ENCODE peak calls at places on chromosomes 7 and 10, in four cellular contexts. S is K562, F is GM12878, W is HL-60. R is an unnamed sample.

GRCh38 chr10:26799342-26799741 is 61.4 kb downstream of the ABI1 start:
- DNase-seq in F (peak; percentile 60), W (no peak), S (no peak), R (no peak)

GRCh38 chr7:35729966-35730345 is 35.0 kb upstream of the HERPUD2 start:
- DNase-seq in F (no peak), W (no peak), S (no peak), R (no peak)

GRCh38 chr10:103463456-103463855 is 4.8 kb upstream of the CALHM1 start:
- DNase-seq in F (no peak), W (no peak), S (no peak), R (no peak)

GRCh38 chr7:87852306-87852705 is 23.9 kb downstream of the SLC25A40 start:
- DNase-seq in S (no peak), W (no peak), F (no peak), R (no peak)

GRCh38 chr7:78563186-78563585 is 764.6 kb downstream of the PHTF2 start:
- DNase-seq in S (no peak), F (no peak), W (no peak), R (no peak)

GRCh38 chr10:5746197-5746596 is 61.6 kb downstream of the TASOR2 start:
- DNase-seq in S (no peak), F (no peak), W (no peak), R (no peak)

GRCh38 chr7:42493436-42494198 is 256.6 kb upstream of the GLI3 start:
- DNase-seq in F (no peak), W (no peak), S (peak; percentile 45), R (no peak)

GRCh38 chr10:68154211-68154497 is 44.9 kb downstream of the MYPN start:
- DNase-seq in S (no peak), W (no peak), F (no peak), R (no peak)

GRCh38 chr10:123809632-123810031 is 82.0 kb downstream of the CPXM2 start:
- DNase-seq in W (no peak), S (no peak), F (no peak), R (no peak)

GRCh38 chr10:8058274-8059111 is 4.0 kb downstream of the GATA3 start:
- DNase-seq in F (no peak), S (no peak), W (no peak), R (no peak)

GRCh38 chr7:110157631-110158362 is 933.1 kb upstream of the LRRN3 start:
- DNase-seq in F (no peak), S (no peak), W (no peak), R (no peak)

GRCh38 chr7:97218767-97219166 is 101.3 kb downstream of the SDHAF3 start:
- DNase-seq in S (no peak), W (no peak), F (no peak), R (no peak)

GRCh38 chr10:72223743-72224101 is 7.6 kb upstream of the ASCC1 start:
- DNase-seq in S (no peak), F (no peak), W (no peak), R (no peak)

GRCh38 chr7:132243463-132243862 is 332.8 kb downstream of the PLXNA4 start:
- DNase-seq in S (no peak), F (no peak), W (no peak), R (no peak)

GRCh38 chr10:34575882-34576281 is 239.2 kb downstream of the PARD3 start:
- DNase-seq in S (no peak), F (no peak), W (no peak), R (no peak)

GRCh38 chr7:74115326-74115725 is 31.7 kb downstream of the LIMK1 start:
- DNase-seq in W (no peak), S (no peak), F (no peak), R (no peak)

GRCh38 chr7:84674236-84674913 is 479.8 kb upstream of the SEMA3A start:
- DNase-seq in S (no peak), F (no peak), W (no peak), R (no peak)

GRCh38 chr7:123961731-123962130 is 36.7 kb downstream of the SPAM1 start:
- DNase-seq in W (no peak), F (no peak), S (no peak), R (no peak)

GRCh38 chr10:17430647-17431355 is 23.6 kb downstream of the ST8SIA6 start:
- DNase-seq in F (no peak), W (no peak), S (peak; percentile 89), R (no peak)

GRCh38 chr7:153382591-153383225 is 623.2 kb downstream of the ACTR3B start:
- DNase-seq in S (no peak), W (no peak), F (no peak), R (no peak)

GRCh38 chr10:60155945-60156683 is 233.6 kb downstream of the ANK3 start:
- DNase-seq in F (no peak), S (no peak), W (no peak), R (no peak)

GRCh38 chr7:128459394-128459878 is 3.8 kb downstream of the HILPDA start:
- DNase-seq in S (peak; percentile 85), F (peak; percentile 57), W (peak; percentile 78), R (no peak)

GRCh38 chr10:124168581-124168980 is 75.2 kb upstream of the CHST15 start:
- DNase-seq in W (no peak), S (no peak), F (no peak), R (no peak)

GRCh38 chr7:159008055-159008405 is 136.6 kb downstream of the VIPR2 start:
- DNase-seq in W (no peak), F (no peak), S (no peak), R (no peak)

GRCh38 chr7:12557282-12557681 is 13.2 kb upstream of the SCIN start:
- DNase-seq in S (no peak), W (no peak), F (no peak), R (no peak)

GRCh38 chr7:137978464-137979237 is 23.2 kb downstream of the CREB3L2 start:
- DNase-seq in W (no peak), F (no peak), S (peak; percentile 83), R (no peak)

GRCh38 chr10:30241422-30242110 is 107.5 kb downstream of the MTPAP start:
- DNase-seq in F (no peak), S (no peak), W (no peak), R (no peak)

GRCh38 chr10:101974091-101974799 is 81.7 kb downstream of the ARMH3 start:
- DNase-seq in F (no peak), S (no peak), W (no peak), R (no peak)

GRCh38 chr10:96541921-96542320 is 28.2 kb upstream of the TLL2 start:
- DNase-seq in F (no peak), W (no peak), S (no peak), R (no peak)

GRCh38 chr7:86708334-86708733 is 64.6 kb downstream of the GRM3 start:
- DNase-seq in S (no peak), F (no peak), W (no peak), R (no peak)

GRCh38 chr7:2945171-2945570 is 98.5 kb downstream of the CARD11 start:
- DNase-seq in S (no peak), F (no peak), W (no peak), R (no peak)
- TF ChIP-seq SPI1 in S (no peak), F (no peak), W (no peak), R (no peak)

DNA sequence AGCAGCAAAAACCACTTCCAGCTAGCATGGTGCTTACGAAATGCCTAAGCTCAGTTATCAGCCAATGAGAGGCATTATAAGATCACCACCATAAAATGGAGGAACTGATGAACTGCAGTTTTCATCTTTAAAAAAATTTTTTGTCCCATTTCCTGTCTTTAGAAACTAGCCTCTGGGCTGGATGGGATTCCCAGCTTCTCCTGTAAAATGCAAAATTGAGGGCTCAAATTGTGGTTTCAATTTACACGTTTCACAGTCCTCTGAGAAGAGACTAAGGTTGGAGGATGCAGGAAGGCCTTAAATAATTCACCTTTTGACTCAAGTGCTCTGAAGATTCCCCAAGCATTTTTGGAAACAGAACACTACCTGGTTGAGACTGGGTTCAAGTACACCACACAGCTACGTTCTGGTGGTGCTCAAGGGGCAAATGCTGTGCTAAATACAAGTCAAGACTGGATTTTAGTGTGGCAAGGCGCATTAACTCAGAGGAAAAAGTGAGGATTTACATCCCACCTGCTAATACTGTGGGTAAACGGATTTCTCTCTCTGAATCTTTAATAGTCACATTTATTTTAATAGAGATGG is 948 bp downstream of the ZNF25 start:
- DNase-seq in W (no peak), S (peak; percentile 21), F (no peak), R (no peak)
- TF ChIP-seq SPI1 in W (no peak), S (no peak), F (no peak), R (peak; percentile 3)

DNA sequence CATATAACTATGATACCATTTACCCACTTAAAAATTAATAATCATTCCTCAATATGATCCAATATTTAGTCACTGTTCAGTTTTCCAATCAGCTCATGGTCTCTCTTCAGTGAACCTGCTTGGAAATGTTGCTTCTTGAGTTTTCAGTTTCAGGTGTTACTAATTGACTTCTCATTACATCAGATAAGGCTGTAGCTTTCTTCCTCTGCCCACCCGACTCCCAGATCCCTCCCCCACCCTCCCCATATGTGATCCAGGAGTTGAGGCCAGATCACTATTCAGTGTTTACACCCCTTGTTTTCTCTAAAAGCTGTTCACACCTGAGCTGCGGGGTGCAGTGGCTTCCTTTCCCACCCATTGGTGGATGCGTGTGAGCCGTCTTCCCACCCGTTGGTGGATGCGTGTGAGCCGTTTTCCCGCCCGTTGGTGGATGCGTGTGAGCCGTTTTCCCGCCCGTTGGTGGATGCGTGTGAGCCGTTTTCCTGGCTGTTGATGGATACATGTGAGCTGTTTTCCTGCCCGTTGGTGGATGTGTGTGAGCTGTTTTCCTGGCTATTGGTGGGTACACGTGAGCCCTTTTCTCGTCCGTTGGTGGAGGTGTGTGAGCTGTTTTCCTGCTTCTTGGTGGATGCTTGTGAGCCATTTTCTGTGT is 3.2 kb upstream of the MTG1 start:
- DNase-seq in S (no peak), W (no peak), F (no peak), R (no peak)
- TF ChIP-seq SPI1 in S (no peak), W (no peak), F (no peak), R (no peak)

GRCh38 chr10:37448161-37448560 is 322.8 kb downstream of the ANKRD30A start:
- DNase-seq in W (no peak), F (no peak), S (no peak), R (no peak)
- TF ChIP-seq SPI1 in W (no peak), F (no peak), S (no peak), R (no peak)

DNA sequence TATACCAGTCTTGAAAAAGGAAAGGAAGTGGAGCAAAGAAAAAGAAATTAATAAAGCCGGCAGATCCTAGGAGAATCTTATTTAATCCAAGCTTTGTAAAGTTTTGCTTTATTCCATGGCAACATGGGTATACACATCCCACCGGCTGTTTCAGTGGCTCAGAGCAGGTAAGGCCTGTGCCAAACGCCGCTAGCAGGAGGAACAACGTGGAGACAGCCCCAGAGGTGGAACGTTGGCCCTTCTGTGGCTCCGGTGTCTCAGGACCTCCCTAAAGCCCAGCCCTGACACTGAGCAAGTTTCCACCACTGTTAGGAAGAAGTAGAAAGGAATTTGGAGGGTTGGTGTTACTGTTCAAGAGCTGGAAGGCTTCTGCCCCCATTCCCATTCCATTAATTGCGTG is 52.0 kb downstream of the EGFR start:
- DNase-seq in S (no peak), W (no peak), F (no peak), R (no peak)
- TF ChIP-seq SPI1 in S (no peak), W (no peak), F (no peak), R (no peak)

DNA sequence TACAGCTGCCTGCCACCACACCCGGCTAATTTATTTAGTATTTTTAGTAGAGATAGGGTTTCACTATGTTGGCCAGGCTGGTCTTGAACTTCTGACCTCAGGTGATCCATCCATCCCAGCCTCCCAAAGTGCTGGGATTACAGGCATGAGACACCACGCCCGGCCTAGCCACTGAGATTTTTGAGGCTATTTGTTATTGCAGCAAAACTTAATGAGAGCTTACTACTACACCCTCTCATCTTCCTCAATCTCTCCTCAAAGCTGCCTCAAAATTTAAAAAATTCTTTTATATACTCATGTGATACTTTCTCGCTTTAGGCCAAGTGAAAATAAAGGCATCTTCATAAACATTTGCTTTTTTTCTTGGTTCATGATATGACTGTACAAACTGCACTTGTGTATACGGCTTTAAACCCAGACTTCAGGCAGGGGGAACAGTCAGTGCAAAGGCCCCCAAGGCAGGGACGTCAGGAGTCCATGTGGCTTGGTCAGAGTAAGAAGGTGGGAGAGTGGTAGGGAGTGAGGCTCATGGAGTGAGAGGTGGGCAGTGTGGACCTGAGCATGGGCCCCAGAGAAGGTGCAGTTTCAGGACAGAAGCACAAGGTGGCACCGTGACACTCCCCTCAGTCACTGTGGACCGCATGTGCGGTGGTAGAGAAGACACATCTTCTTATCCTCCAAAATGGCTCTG is 55.5 kb downstream of the SYPL1 start:
- DNase-seq in S (peak; percentile 85), W (peak; percentile 15), F (no peak), R (peak; percentile 53)
- TF ChIP-seq SPI1 in S (no peak), W (no peak), F (no peak), R (no peak)